ENCODE peak calls at places on chromosomes 2 and 18, in eight cellular contexts. One of them, this sample, is unnamed.

GRCh38 chr2:239778042-239778811 is 246.9 kb downstream of the NDUFA10 start:
- DNase-seq in WTC11: no peak
- DNase-seq in A549: no peak
- DNase-seq in GM03348: no peak
- DNase-seq in dorsolateral prefrontal cortex: no peak
- DNase-seq in iris pigment epithelial cell: no peak
- DNase-seq in Right ventricle myocardium inferior: no peak
- DNase-seq in putamen: no peak
- DNase-seq in this sample: no peak

GRCh38 chr2:86441789-86442641 is 844 bp downstream of the KDM3A start:
- DNase-seq in GM03348: peak
- DNase-seq in dorsolateral prefrontal cortex: peak
- DNase-seq in putamen: peak
- DNase-seq in Right ventricle myocardium inferior: peak
- DNase-seq in WTC11: peak
- DNase-seq in A549: peak
- DNase-seq in iris pigment epithelial cell: peak
- DNase-seq in this sample: peak

GRCh38 chr2:84451579-84451978 is 7.5 kb downstream of the SUCLG1 start:
- DNase-seq in WTC11: no peak
- DNase-seq in dorsolateral prefrontal cortex: no peak
- DNase-seq in Right ventricle myocardium inferior: no peak
- DNase-seq in A549: no peak
- DNase-seq in GM03348: no peak
- DNase-seq in iris pigment epithelial cell: no peak
- DNase-seq in putamen: no peak
- DNase-seq in this sample: no peak

GRCh38 chr18:61591200-61591719 is 258.0 kb downstream of the CDH20 start:
- DNase-seq in A549: no peak
- DNase-seq in iris pigment epithelial cell: no peak
- DNase-seq in Right ventricle myocardium inferior: no peak
- DNase-seq in WTC11: no peak
- DNase-seq in putamen: no peak
- DNase-seq in dorsolateral prefrontal cortex: no peak
- DNase-seq in GM03348: no peak
- DNase-seq in this sample: no peak

GRCh38 chr2:219444566-219445091 is 10.0 kb downstream of the SPEG start:
- DNase-seq in GM03348: no peak
- DNase-seq in WTC11: peak
- DNase-seq in iris pigment epithelial cell: no peak
- DNase-seq in Right ventricle myocardium inferior: no peak
- DNase-seq in putamen: peak
- DNase-seq in A549: no peak
- DNase-seq in dorsolateral prefrontal cortex: peak
- DNase-seq in this sample: no peak

GRCh38 chr2:211344289-211344688 is 787.9 kb downstream of the CPS1 start:
- DNase-seq in putamen: no peak
- DNase-seq in iris pigment epithelial cell: no peak
- DNase-seq in Right ventricle myocardium inferior: no peak
- DNase-seq in dorsolateral prefrontal cortex: no peak
- DNase-seq in GM03348: no peak
- DNase-seq in WTC11: no peak
- DNase-seq in A549: no peak
- DNase-seq in this sample: no peak

GRCh38 chr2:46364797-46365457 is 67.7 kb downstream of the EPAS1 start:
- DNase-seq in A549: peak
- DNase-seq in WTC11: peak
- DNase-seq in putamen: peak
- DNase-seq in dorsolateral prefrontal cortex: no peak
- DNase-seq in Right ventricle myocardium inferior: no peak
- DNase-seq in iris pigment epithelial cell: peak
- DNase-seq in GM03348: peak
- DNase-seq in this sample: peak

GRCh38 chr2:127564429-127565260 is 29.2 kb downstream of the MYO7B start:
- DNase-seq in iris pigment epithelial cell: no peak
- DNase-seq in WTC11: no peak
- DNase-seq in A549: no peak
- DNase-seq in GM03348: no peak
- DNase-seq in dorsolateral prefrontal cortex: no peak
- DNase-seq in putamen: no peak
- DNase-seq in Right ventricle myocardium inferior: no peak
- DNase-seq in this sample: no peak

GRCh38 chr18:23538870-23539269 is 35.6 kb downstream of the RMC1 start:
- DNase-seq in dorsolateral prefrontal cortex: no peak
- DNase-seq in putamen: no peak
- DNase-seq in GM03348: no peak
- DNase-seq in Right ventricle myocardium inferior: no peak
- DNase-seq in WTC11: no peak
- DNase-seq in iris pigment epithelial cell: peak
- DNase-seq in A549: no peak
- DNase-seq in this sample: no peak

GRCh38 chr2:198102120-198102519 is 297.7 kb downstream of the PLCL1 start:
- DNase-seq in Right ventricle myocardium inferior: no peak
- DNase-seq in WTC11: no peak
- DNase-seq in iris pigment epithelial cell: no peak
- DNase-seq in A549: no peak
- DNase-seq in putamen: no peak
- DNase-seq in GM03348: no peak
- DNase-seq in dorsolateral prefrontal cortex: no peak
- DNase-seq in this sample: no peak

GRCh38 chr2:175010848-175011254 is 5.7 kb upstream of the CHN1 start:
- DNase-seq in GM03348: no peak
- DNase-seq in iris pigment epithelial cell: no peak
- DNase-seq in dorsolateral prefrontal cortex: no peak
- DNase-seq in A549: no peak
- DNase-seq in putamen: no peak
- DNase-seq in WTC11: no peak
- DNase-seq in Right ventricle myocardium inferior: no peak
- DNase-seq in this sample: no peak

GRCh38 chr2:240435955-240436625 is 627 bp downstream of the GPC1 start:
- DNase-seq in A549: no peak
- DNase-seq in iris pigment epithelial cell: peak
- DNase-seq in putamen: no peak
- DNase-seq in GM03348: peak
- DNase-seq in dorsolateral prefrontal cortex: no peak
- DNase-seq in Right ventricle myocardium inferior: peak
- DNase-seq in WTC11: no peak
- DNase-seq in this sample: peak